ENCODE peak calls at places on chromosomes 11 and 22, in four cellular contexts. R is HepG2, W is GM12878, V is K562. F is an unnamed sample.

GRCh38 chr11:46677991-46678740 is 22.3 kb downstream of the ARHGAP1 start:
- DNase-seq in R (no peak), W (no peak), V (no peak), F (no peak)

GRCh38 chr11:67376022-67376386 is 2.6 kb upstream of the CLCF1 start:
- DNase-seq in R (no peak), V (no peak), W (no peak), F (no peak)

GRCh38 chr11:12802418-12803085 is 128.3 kb downstream of the TEAD1 start:
- DNase-seq in W (no peak), R (peak), V (peak), F (no peak)

GRCh38 chr22:46077669-46078099 is 72.6 kb upstream of the PPARA start:
- DNase-seq in W (no peak), R (no peak), V (no peak), F (no peak)

GRCh38 chr11:68040121-68040956 is 1.5 kb downstream of the TCIRG1 start:
- DNase-seq in W (peak), V (no peak), R (peak), F (no peak)

GRCh38 chr11:93668171-93668570 is 6.7 kb downstream of the CEP295 start:
- DNase-seq in W (no peak), R (no peak), V (no peak), F (no peak)

GRCh38 chr11:119362741-119363080 is 16.2 kb upstream of the MFRP start:
- DNase-seq in V (no peak), R (no peak), W (no peak), F (no peak)

GRCh38 chr11:66467756-66468155 is 1.1 kb downstream of the PELI3 start:
- DNase-seq in R (no peak), W (no peak), V (no peak), F (no peak)

GRCh38 chr11:112651345-112651744 is 309.9 kb upstream of the NCAM1 start:
- DNase-seq in V (no peak), R (no peak), W (no peak), F (no peak)

DNA sequence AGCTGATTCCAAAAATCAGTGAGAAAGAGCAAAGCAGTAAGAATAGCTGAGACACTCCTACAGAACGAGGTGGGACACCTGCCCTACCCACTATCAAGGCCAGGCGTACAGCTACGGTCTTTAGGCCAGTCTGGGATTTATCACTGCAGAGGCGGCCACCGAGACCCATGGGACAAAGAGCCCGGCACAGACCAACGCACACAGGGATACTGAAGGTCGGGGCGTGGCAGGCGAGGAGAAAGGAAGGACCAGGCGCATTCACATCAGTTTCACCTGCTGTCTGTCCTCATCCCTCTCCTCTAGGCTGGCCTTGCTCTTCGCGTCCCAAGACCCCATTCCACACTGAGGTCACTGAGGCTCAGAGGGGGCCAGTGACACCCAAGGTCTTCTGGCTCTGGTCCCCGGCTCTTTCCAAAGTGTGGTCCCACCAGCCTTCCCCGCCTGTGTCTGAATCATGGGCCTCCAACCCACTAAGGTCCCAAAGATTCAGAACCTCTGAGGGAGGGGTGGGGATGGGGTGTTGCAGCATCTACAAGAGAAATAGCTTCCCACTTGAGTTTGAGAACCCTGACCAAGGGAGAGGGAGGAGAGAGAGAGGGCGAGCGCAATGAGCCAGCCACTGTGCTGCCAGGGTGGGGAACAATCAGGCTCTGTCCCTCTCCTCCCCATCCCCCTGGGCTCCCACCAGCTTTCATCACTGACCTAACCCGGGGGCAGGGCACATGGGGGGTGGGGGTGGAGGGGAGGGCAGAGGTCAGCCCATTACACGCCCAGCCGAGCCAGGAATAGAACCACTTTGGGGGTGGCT is 7.2 kb upstream of the PICK1 start:
- DNase-seq in R (no peak), V (no peak), W (no peak), F (no peak)
- TF ChIP-seq FOXM1 in R (no peak), V (no peak), W (no peak), F (no peak)

GRCh38 chr22:19876941-19877625 is 22.4 kb upstream of the GNB1L start:
- DNase-seq in V (no peak), R (no peak), W (no peak), F (no peak)
- TF ChIP-seq SP1 in V (no peak), R (no peak), W (no peak), F (no peak)

DNA sequence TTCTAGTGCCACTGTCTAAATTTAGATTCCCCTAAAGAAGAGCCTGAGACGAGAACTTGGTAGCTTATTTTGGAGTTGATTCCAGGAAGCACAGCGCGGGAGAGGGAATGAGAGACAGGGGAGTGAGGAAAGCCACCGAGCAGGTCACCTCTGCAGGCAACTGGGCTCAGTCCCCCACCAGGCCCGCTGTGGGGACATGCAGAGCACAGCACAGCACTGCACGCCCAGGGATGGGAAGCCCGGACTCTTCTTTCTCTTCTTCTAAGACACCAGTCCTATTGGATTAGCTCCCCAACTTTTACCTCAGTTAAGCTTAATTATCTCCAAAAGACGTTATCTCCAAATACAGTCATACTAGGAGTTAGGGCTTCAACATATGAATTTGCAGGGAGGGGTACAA is 28.7 kb downstream of the RBX1 start:
- DNase-seq in R (no peak), W (no peak), V (no peak), F (no peak)
- TF ChIP-seq BHLHE40 in R (no peak), W (no peak), V (no peak), F (no peak)

GRCh38 chr11:38304926-38305325 is 1706.9 kb upstream of the RAG2 start:
- DNase-seq in V (no peak), W (no peak), R (no peak), F (no peak)
- TF ChIP-seq FOXM1 in V (no peak), W (no peak), R (no peak), F (no peak)

DNA sequence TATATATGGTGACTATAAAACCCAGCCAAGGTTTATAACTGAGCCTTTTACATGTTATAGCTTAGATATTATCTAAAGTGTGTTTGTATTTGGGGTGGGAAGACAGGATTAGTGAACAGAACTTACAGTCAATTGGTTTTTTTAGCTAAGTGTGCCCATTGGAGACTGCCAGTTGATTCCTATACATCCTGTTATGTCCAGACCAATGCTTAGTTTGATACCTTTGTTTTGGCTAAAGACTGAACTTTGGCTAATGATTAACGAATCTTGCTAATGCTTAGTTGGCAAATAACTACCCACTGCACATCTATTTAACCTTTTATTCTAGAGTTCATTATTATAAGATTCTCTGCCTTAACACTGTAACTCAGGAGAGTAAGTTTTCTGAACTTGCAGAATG is 53.8 kb downstream of the KREMEN1 start:
- DNase-seq in W (no peak), R (peak), V (no peak), F (no peak)
- TF ChIP-seq SP1 in W (no peak), R (no peak), V (no peak), F (no peak)

GRCh38 chr11:58730507-58731089 is 1.1 kb downstream of the GLYAT start:
- DNase-seq in V (no peak), W (no peak), R (no peak), F (no peak)

GRCh38 chr11:58731819-58732218 is at the start of gene GLYAT:
- DNase-seq in W (no peak), R (peak), V (no peak), F (no peak)

GRCh38 chr11:58740447-58740846 is 8.7 kb upstream of the GLYAT start:
- DNase-seq in V (no peak), R (no peak), W (no peak), F (no peak)

GRCh38 chr11:58739725-58740430 is 8.1 kb upstream of the GLYAT start:
- DNase-seq in W (no peak), V (peak), R (no peak), F (no peak)

GRCh38 chr11:58734681-58735490 is 3.1 kb upstream of the GLYAT start:
- DNase-seq in V (no peak), R (no peak), W (no peak), F (no peak)
- TF ChIP-seq BHLHE40 in V (no peak), R (no peak), W (no peak), F (no peak)

DNA sequence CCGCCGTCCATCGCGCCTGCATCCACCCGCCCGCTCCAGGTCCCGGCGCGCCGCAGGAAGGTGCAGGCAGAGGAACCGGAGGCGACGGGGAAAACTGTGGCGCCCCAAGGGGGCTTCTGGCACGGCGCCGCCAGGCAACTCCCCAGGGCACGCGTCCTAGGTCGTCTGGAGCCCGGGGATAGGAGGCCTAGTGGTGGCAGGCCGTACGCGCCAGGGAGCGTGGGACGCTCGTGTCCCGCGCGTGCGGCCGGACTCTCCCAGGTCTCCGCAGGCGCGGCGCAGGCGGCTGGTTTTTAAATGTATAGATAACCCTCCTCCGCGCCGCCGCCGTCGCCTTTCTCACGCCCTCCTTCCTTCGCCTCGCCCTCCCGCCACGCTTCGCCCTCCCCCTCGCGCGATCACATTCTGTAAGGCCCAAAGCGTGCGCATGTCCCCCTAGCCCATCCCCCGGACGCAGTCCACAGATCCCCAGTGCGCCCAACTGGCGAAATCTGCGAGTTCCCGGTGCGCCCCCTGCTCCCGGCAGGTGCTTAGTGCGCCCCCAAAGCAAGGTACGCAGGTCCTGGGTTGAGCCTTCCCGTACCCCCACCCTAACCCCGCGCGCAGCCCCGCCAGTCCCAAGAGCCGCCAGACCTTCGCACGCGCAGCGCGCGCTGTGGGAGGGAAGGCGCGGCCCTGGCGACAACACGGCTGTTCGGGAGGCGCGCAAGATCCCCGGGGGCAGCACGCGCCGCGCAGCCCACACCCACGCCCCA is at the start of gene ASCL2:
- DNase-seq in R (no peak), W (no peak), V (peak), F (no peak)
- TF ChIP-seq FOXM1 in R (no peak), W (no peak), V (no peak), F (no peak)

GRCh38 chr22:20095521-20095920 is 15.5 kb downstream of the DGCR8 start:
- DNase-seq in W (no peak), V (no peak), R (no peak), F (no peak)

GRCh38 chr22:20091690-20092476 is 11.8 kb downstream of the DGCR8 start:
- DNase-seq in W (no peak), R (no peak), V (no peak), F (no peak)

GRCh38 chr22:20092477-20092854 is 12.4 kb downstream of the DGCR8 start:
- DNase-seq in W (no peak), V (no peak), R (no peak), F (no peak)

GRCh38 chr22:20094158-20094807 is 14.2 kb downstream of the DGCR8 start:
- DNase-seq in V (no peak), W (no peak), R (no peak), F (no peak)

GRCh38 chr22:20093437-20093836 is 13.4 kb downstream of the DGCR8 start:
- DNase-seq in R (no peak), V (no peak), W (no peak), F (no peak)
- TF ChIP-seq SP1 in R (no peak), V (no peak), W (no peak), F (no peak)

GRCh38 chr11:2804189-2804588 is 81.4 kb downstream of the CDKN1C start:
- DNase-seq in W (no peak), V (no peak), R (no peak), F (no peak)

GRCh38 chr11:2804701-2805387 is 80.7 kb downstream of the CDKN1C start:
- DNase-seq in R (no peak), W (no peak), V (no peak), F (no peak)

GRCh38 chr11:2806351-2807058 is 79.1 kb downstream of the CDKN1C start:
- DNase-seq in R (no peak), W (no peak), V (no peak), F (no peak)

GRCh38 chr11:2807276-2807681 is 78.3 kb downstream of the CDKN1C start:
- DNase-seq in R (peak), V (no peak), W (no peak), F (no peak)

DNA sequence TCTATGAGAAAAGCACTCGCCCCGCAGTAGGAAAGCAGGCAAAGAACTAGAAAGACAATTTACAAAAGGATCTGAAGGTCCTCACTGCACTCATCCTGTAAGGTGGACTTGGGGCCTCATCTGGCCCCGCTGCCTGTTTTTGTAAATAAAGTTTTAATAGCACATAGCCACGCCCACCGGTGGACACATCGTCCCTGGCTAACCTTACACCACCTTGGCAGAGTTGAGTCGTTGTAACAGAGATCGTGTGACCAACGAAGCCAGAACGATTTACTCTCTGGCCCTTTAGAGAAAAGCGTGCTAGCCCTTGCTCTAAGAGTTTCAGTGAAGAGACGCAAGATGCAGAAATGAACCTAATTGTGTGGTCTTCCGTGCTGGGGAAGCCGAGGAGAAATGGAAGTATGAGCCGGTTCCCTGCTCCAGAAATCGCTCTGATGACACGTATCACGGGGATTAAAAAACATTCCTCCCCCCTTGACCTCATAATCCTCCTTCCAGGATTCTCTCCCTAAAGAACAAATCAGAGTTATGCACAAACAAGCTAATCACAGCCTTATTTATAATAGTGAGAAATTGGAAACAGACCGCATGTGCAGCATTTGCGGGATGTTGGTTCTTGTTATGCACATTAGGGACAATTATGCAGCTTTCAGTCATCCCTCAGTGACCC is 80.1 kb downstream of the CDKN1C start:
- DNase-seq in R (no peak), V (no peak), W (no peak), F (no peak)
- TF ChIP-seq BHLHE40 in R (no peak), V (no peak), W (no peak), F (no peak)

F was measured in HEK293T.